ENCODE peak calls at places on chromosomes 3 and 15, in six cellular contexts. One of them, this sample, is unnamed.

GRCh38 chr15:26095710-26096330 is 232.7 kb upstream of the ATP10A start:
- DNase-seq in NCI-H146: no peak
- DNase-seq in dorsolateral prefrontal cortex: no peak
- DNase-seq in hippocampal formation: no peak
- DNase-seq in HTR-8/SVneo: no peak
- DNase-seq in SJSA1: no peak
- DNase-seq in this sample: no peak

GRCh38 chr15:59686389-59686788 is 2.7 kb downstream of the BNIP2 start:
- DNase-seq in NCI-H146: no peak
- DNase-seq in dorsolateral prefrontal cortex: no peak
- DNase-seq in hippocampal formation: no peak
- DNase-seq in HTR-8/SVneo: no peak
- DNase-seq in SJSA1: no peak
- DNase-seq in this sample: no peak

GRCh38 chr3:183098538-183099025 is 714 bp downstream of the MCCC1 start:
- DNase-seq in NCI-H146: no peak
- DNase-seq in dorsolateral prefrontal cortex: no peak
- DNase-seq in hippocampal formation: peak; percentile 15
- DNase-seq in HTR-8/SVneo: no peak
- DNase-seq in SJSA1: no peak
- DNase-seq in this sample: peak; percentile 12

GRCh38 chr3:197730200-197730599 is 6.5 kb downstream of the RUBCN start:
- DNase-seq in NCI-H146: no peak
- DNase-seq in dorsolateral prefrontal cortex: no peak
- DNase-seq in hippocampal formation: no peak
- DNase-seq in HTR-8/SVneo: peak; percentile 81
- DNase-seq in SJSA1: no peak
- DNase-seq in this sample: peak; percentile 76

GRCh38 chr3:41174703-41174964 is 24.7 kb upstream of the CTNNB1 start:
- DNase-seq in NCI-H146: no peak
- DNase-seq in dorsolateral prefrontal cortex: no peak
- DNase-seq in hippocampal formation: no peak
- DNase-seq in HTR-8/SVneo: no peak
- DNase-seq in SJSA1: no peak
- DNase-seq in this sample: no peak

GRCh38 chr15:101159096-101159935 is 92.5 kb downstream of the CHSY1 start:
- DNase-seq in NCI-H146: no peak
- DNase-seq in dorsolateral prefrontal cortex: no peak
- DNase-seq in hippocampal formation: no peak
- DNase-seq in HTR-8/SVneo: no peak
- DNase-seq in SJSA1: no peak
- DNase-seq in this sample: no peak

GRCh38 chr15:67833504-67834248 is 6.2 kb downstream of the RNU6-1 start:
- DNase-seq in NCI-H146: no peak
- DNase-seq in dorsolateral prefrontal cortex: no peak
- DNase-seq in hippocampal formation: no peak
- DNase-seq in HTR-8/SVneo: no peak
- DNase-seq in SJSA1: no peak
- DNase-seq in this sample: no peak

GRCh38 chr3:14245822-14246221 is 67.2 kb downstream of the LSM3 start:
- DNase-seq in NCI-H146: no peak
- DNase-seq in dorsolateral prefrontal cortex: no peak
- DNase-seq in hippocampal formation: no peak
- DNase-seq in HTR-8/SVneo: no peak
- DNase-seq in SJSA1: no peak
- DNase-seq in this sample: no peak

GRCh38 chr3:32238027-32238815 is at the start of gene CMTM8:
- DNase-seq in NCI-H146: peak; percentile 81
- DNase-seq in dorsolateral prefrontal cortex: no peak
- DNase-seq in hippocampal formation: no peak
- DNase-seq in HTR-8/SVneo: peak; percentile 46
- DNase-seq in SJSA1: no peak
- DNase-seq in this sample: no peak

GRCh38 chr3:190566043-190566933 is 52.4 kb downstream of the IL1RAP start:
- DNase-seq in NCI-H146: no peak
- DNase-seq in dorsolateral prefrontal cortex: no peak
- DNase-seq in hippocampal formation: peak; percentile 52
- DNase-seq in HTR-8/SVneo: peak; percentile 84
- DNase-seq in SJSA1: peak; percentile 97
- DNase-seq in this sample: peak; percentile 76

GRCh38 chr3:41848745-41849574 is 112.9 kb downstream of the ULK4 start:
- DNase-seq in NCI-H146: no peak
- DNase-seq in dorsolateral prefrontal cortex: no peak
- DNase-seq in hippocampal formation: no peak
- DNase-seq in HTR-8/SVneo: no peak
- DNase-seq in SJSA1: no peak
- DNase-seq in this sample: no peak

GRCh38 chr3:190073264-190073663 is 47.4 kb downstream of the P3H2 start:
- DNase-seq in NCI-H146: no peak
- DNase-seq in dorsolateral prefrontal cortex: no peak
- DNase-seq in hippocampal formation: no peak
- DNase-seq in HTR-8/SVneo: no peak
- DNase-seq in SJSA1: peak; percentile 51
- DNase-seq in this sample: no peak

GRCh38 chr3:194181612-194182011 is 45.7 kb downstream of the HES1 start:
- DNase-seq in NCI-H146: no peak
- DNase-seq in dorsolateral prefrontal cortex: no peak
- DNase-seq in hippocampal formation: no peak
- DNase-seq in HTR-8/SVneo: no peak
- DNase-seq in SJSA1: no peak
- DNase-seq in this sample: no peak

GRCh38 chr15:69538381-69538780 is 85.8 kb downstream of the RPLP1 start:
- DNase-seq in NCI-H146: no peak
- DNase-seq in dorsolateral prefrontal cortex: no peak
- DNase-seq in hippocampal formation: no peak
- DNase-seq in HTR-8/SVneo: no peak
- DNase-seq in SJSA1: no peak
- DNase-seq in this sample: no peak

GRCh38 chr3:173096994-173097785 is 43.8 kb downstream of the SPATA16 start:
- DNase-seq in NCI-H146: no peak
- DNase-seq in dorsolateral prefrontal cortex: no peak
- DNase-seq in hippocampal formation: no peak
- DNase-seq in HTR-8/SVneo: no peak
- DNase-seq in SJSA1: no peak
- DNase-seq in this sample: no peak

GRCh38 chr3:184241447-184242296 is 7.1 kb downstream of the ALG3 start:
- DNase-seq in NCI-H146: peak; percentile 56
- DNase-seq in dorsolateral prefrontal cortex: no peak
- DNase-seq in hippocampal formation: no peak
- DNase-seq in HTR-8/SVneo: no peak
- DNase-seq in SJSA1: no peak
- DNase-seq in this sample: no peak

GRCh38 chr3:128297401-128298138 is 144.3 kb downstream of the EEFSEC start:
- DNase-seq in NCI-H146: no peak
- DNase-seq in dorsolateral prefrontal cortex: no peak
- DNase-seq in hippocampal formation: no peak
- DNase-seq in HTR-8/SVneo: peak; percentile 64
- DNase-seq in SJSA1: no peak
- DNase-seq in this sample: peak; percentile 42

GRCh38 chr3:140164922-140165590 is 230.1 kb downstream of the CLSTN2 start:
- DNase-seq in NCI-H146: no peak
- DNase-seq in dorsolateral prefrontal cortex: no peak
- DNase-seq in hippocampal formation: no peak
- DNase-seq in HTR-8/SVneo: no peak
- DNase-seq in SJSA1: no peak
- DNase-seq in this sample: no peak